ENCODE peak calls at places on chromosome 12, in six cellular contexts. R, V, Z, L, G and J are unnamed samples.
A peak's percentile ranks its signal among the peaks of the same experiment; 100 is the strongest.

GRCh38 chr12:119151445-119151844 is 27.3 kb upstream of the HSPB8 start:
- DNase-seq in R (no peak), V (no peak), Z (no peak), L (peak; percentile 14), G (no peak), J (no peak)

GRCh38 chr12:18552829-18553228 is 185.0 kb downstream of the PLCZ1 start:
- DNase-seq in R (no peak), V (no peak), Z (no peak), L (no peak), G (no peak), J (no peak)

GRCh38 chr12:47856721-47857575 is 37.2 kb upstream of the HDAC7 start:
- DNase-seq in R (no peak), V (no peak), Z (no peak), L (no peak), G (no peak), J (no peak)

GRCh38 chr12:131137836-131138637 is 184.3 kb downstream of the ADGRD1 start:
- DNase-seq in R (no peak), V (no peak), Z (no peak), L (peak; percentile 49), G (no peak), J (no peak)

GRCh38 chr12:28253175-28253641 is 63.0 kb downstream of the CCDC91 start:
- DNase-seq in R (no peak), V (no peak), Z (no peak), L (no peak), G (peak; percentile 18), J (no peak)

GRCh38 chr12:113461666-113462065 is 10.0 kb downstream of the LHX5 start:
- DNase-seq in R (no peak), V (peak; percentile 18), Z (no peak), L (peak; percentile 36), G (no peak), J (no peak)

GRCh38 chr12:56991319-56991906 is 14.9 kb downstream of the ZBTB39 start:
- DNase-seq in R (peak; percentile 60), V (no peak), Z (no peak), L (peak; percentile 61), G (no peak), J (no peak)

GRCh38 chr12:43154498-43155045 is 397.4 kb downstream of the ADAMTS20 start:
- DNase-seq in R (no peak), V (no peak), Z (no peak), L (no peak), G (no peak), J (no peak)

GRCh38 chr12:69936214-69936731 is 111.2 kb downstream of the MYRFL start:
- DNase-seq in R (no peak), V (no peak), Z (no peak), L (no peak), G (no peak), J (no peak)

GRCh38 chr12:30753761-30754382 is 879 bp downstream of the CAPRIN2 start:
- DNase-seq in R (no peak), V (no peak), Z (no peak), L (peak; percentile 41), G (no peak), J (no peak)

GRCh38 chr12:30756074-30756473 is 1.3 kb upstream of the CAPRIN2 start:
- DNase-seq in R (peak; percentile 47), V (no peak), Z (no peak), L (no peak), G (no peak), J (no peak)

GRCh38 chr12:30754383-30754749 is 385 bp downstream of the CAPRIN2 start:
- DNase-seq in R (no peak), V (no peak), Z (no peak), L (no peak), G (no peak), J (no peak)

GRCh38 chr12:30755395-30755762 is 628 bp upstream of the CAPRIN2 start:
- DNase-seq in R (no peak), V (no peak), Z (no peak), L (no peak), G (no peak), J (no peak)

GRCh38 chr12:30754750-30755394 is at the start of gene CAPRIN2:
- DNase-seq in R (peak; percentile 98), V (peak; percentile 95), Z (peak; percentile 96), L (peak; percentile 99), G (peak; percentile 76), J (peak; percentile 33)
- TF ChIP-seq CTCF in R (peak; percentile 58), V (peak; percentile 39), Z (peak; percentile 20), L (peak; percentile 29), G (peak; percentile 23), J (peak; percentile 57)

GRCh38 chr12:93773122-93773871 is 96.1 kb downstream of the CRADD start:
- DNase-seq in R (no peak), V (peak; percentile 69), Z (no peak), L (peak; percentile 76), G (no peak), J (no peak)
- H3K4me3 ChIP-seq in R (no peak overlapping the region), V (peak overlapping the region; percentile 3), Z (no peak overlapping the region), L (no peak overlapping the region), G (no peak overlapping the region), J (no peak overlapping the region)

GRCh38 chr12:59164226-59164625 is 243.9 kb upstream of the LRIG3 start:
- DNase-seq in R (no peak), V (no peak), Z (no peak), L (no peak), G (no peak), J (no peak)

GRCh38 chr12:59166457-59166856 is 246.2 kb upstream of the LRIG3 start:
- DNase-seq in R (no peak), V (no peak), Z (no peak), L (no peak), G (no peak), J (no peak)

GRCh38 chr12:59164991-59165718 is 244.9 kb upstream of the LRIG3 start:
- DNase-seq in R (no peak), V (no peak), Z (no peak), L (peak; percentile 67), G (peak; percentile 25), J (no peak)
- TF ChIP-seq CTCF in R (peak; percentile 50), V (peak; percentile 63), Z (no peak), L (peak; percentile 54), G (peak; percentile 33), J (peak; percentile 15)

GRCh38 chr12:104720346-104721064 is 237.6 kb downstream of the SLC41A2 start:
- DNase-seq in R (peak; percentile 87), V (peak; percentile 84), Z (no peak), L (peak; percentile 26), G (no peak), J (no peak)
- H3K4me3 ChIP-seq in R (peak overlapping the region; percentile 38), V (peak overlapping the region; percentile 52), Z (no peak overlapping the region), L (no peak overlapping the region), G (peak overlapping the region; percentile 17), J (peak overlapping the region; percentile 12)

DNA sequence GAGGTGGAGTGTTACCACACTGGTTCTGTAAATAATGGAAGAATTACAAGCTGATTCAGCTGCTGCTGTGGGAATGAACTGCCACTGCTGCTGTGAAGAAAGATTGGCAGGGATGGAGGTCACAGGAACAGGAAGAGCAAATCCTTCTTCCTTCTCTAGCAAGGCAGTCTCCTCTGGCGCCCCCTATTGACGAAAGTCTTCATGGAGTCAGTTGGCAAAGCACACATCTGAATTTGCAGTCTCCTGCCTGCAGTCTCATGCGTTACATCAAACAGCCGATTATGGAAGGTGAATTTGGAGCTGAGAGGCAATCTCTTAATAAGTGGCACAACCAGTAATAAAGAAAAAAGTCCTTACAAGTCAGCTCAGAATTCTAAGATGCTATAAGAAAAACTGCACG is 106.0 kb upstream of the TMTC1 start:
- DNase-seq in R (peak; percentile 61), V (peak; percentile 21), Z (no peak), L (peak; percentile 77), G (no peak), J (no peak)
- TF ChIP-seq CTCF in R (no peak), V (peak; percentile 55), Z (no peak), L (peak; percentile 65), G (peak; percentile 48), J (no peak)